ENCODE peak calls at places on chromosomes 4 and X, in ten cellular contexts. D is Peyer's patch; Q is GM04503; V is ELR; C is AG09319; O is GM12865; X is stimulated activated effector memory CD8-positive, alpha-beta T cell treated with anti-CD3 and anti-CD28 coated beads, Interleukin-12 subunit alpha, Interleukin-12 subunit beta, amount 100 ng/mL, for 72 hours; W is IMR-90; F is naive thymus-derived CD4-positive, alpha-beta T cell; T is NCI-H1105 treated with DMSO at 0.1 percent for 48 hours. R is an unnamed sample.

GRCh38 chr4:121702136-121702535 is 5.4 kb upstream of the ANXA5 start:
- DNase-seq in Q (no peak), T (no peak), W (no peak), V (no peak), X (no peak), C (no peak), O (no peak), D (no peak), F (no peak), R (no peak)

GRCh38 chr4:128320656-128321055 is 33.0 kb upstream of the PGRMC2 start:
- DNase-seq in D (no peak), X (no peak), V (peak), O (no peak), F (no peak), W (peak), Q (no peak), C (no peak), T (no peak), R (no peak)

GRCh38 chrX:147340947-147341346 is 526.4 kb upstream of the CXorf51A start:
- DNase-seq in Q (no peak), X (no peak), O (no peak), C (no peak), F (no peak), V (no peak), D (no peak), W (no peak), T (no peak), R (no peak)

GRCh38 chr4:99633772-99634171 is 23.9 kb downstream of the C4orf54 start:
- DNase-seq in V (no peak), Q (no peak), X (no peak), C (no peak), D (no peak), F (no peak), W (no peak), T (peak), O (no peak), R (no peak)

GRCh38 chr4:174437756-174438155 is 84.5 kb downstream of the HPGD start:
- DNase-seq in D (no peak), V (no peak), Q (no peak), W (no peak), O (no peak), F (no peak), C (no peak), X (no peak), T (no peak), R (no peak)

GRCh38 chr4:10098770-10099139 is 17.8 kb downstream of the WDR1 start:
- DNase-seq in T (no peak), D (no peak), C (no peak), F (no peak), W (peak), O (no peak), V (peak), Q (no peak), X (no peak), R (no peak)

GRCh38 chr4:182427530-182427929 is 184.3 kb downstream of the TENM3 start:
- DNase-seq in V (peak), W (peak), T (no peak), O (no peak), D (no peak), C (no peak), Q (no peak), F (no peak), X (no peak), R (no peak)

GRCh38 chr4:17514865-17515264 is at the start of gene CLRN2:
- DNase-seq in D (no peak), Q (no peak), F (no peak), C (no peak), O (no peak), V (no peak), X (no peak), W (no peak), T (no peak), R (no peak)

GRCh38 chr4:87545052-87545451 is 15.9 kb upstream of the SPARCL1 start:
- DNase-seq in T (no peak), Q (no peak), W (no peak), D (no peak), X (no peak), F (no peak), C (no peak), V (no peak), O (no peak), R (no peak)

GRCh38 chrX:23964177-23964576 is 56.4 kb downstream of the CXorf58 start:
- DNase-seq in D (no peak), T (no peak), X (no peak), F (no peak), O (no peak), V (no peak), C (no peak), W (no peak), Q (no peak), R (no peak)

GRCh38 chrX:29470029-29470428 is 745.3 kb upstream of the MAGEB2 start:
- DNase-seq in O (no peak), X (no peak), W (peak), F (no peak), Q (no peak), C (no peak), T (no peak), D (no peak), V (no peak), R (no peak)

GRCh38 chr4:48489683-48490011 is 405 bp upstream of the ZAR1 start:
- DNase-seq in D (no peak), V (no peak), C (no peak), Q (no peak), W (no peak), T (no peak), F (no peak), O (no peak), X (no peak), R (no peak)

GRCh38 chr4:128427832-128428366 is 140.3 kb upstream of the PGRMC2 start:
- DNase-seq in W (peak), V (peak), X (no peak), C (peak), F (no peak), Q (peak), T (no peak), D (peak), O (peak), R (no peak)

GRCh38 chr4:21768349-21769310 is 179.9 kb downstream of the KCNIP4 start:
- DNase-seq in C (no peak), O (peak), T (peak), V (peak), X (no peak), D (no peak), Q (no peak), W (peak), F (no peak), R (no peak)

GRCh38 chr4:127165971-127166370 is 466.8 kb upstream of the INTU start:
- DNase-seq in X (no peak), Q (no peak), D (no peak), F (no peak), T (no peak), O (no peak), W (peak), C (no peak), V (peak), R (no peak)

GRCh38 chrX:39665830-39666518 is 431.8 kb downstream of the BCOR start:
- DNase-seq in T (peak), W (peak), O (no peak), F (no peak), X (no peak), C (no peak), D (no peak), Q (peak), V (peak), R (no peak)

GRCh38 chr4:87089368-87089767 is 131.1 kb downstream of the KLHL8 start:
- DNase-seq in X (no peak), V (no peak), T (no peak), F (no peak), D (no peak), W (no peak), Q (no peak), C (no peak), O (no peak), R (no peak)

GRCh38 chrX:23822397-23822796 is 39.4 kb downstream of the SAT1 start:
- DNase-seq in V (peak), X (no peak), C (no peak), W (peak), Q (no peak), F (no peak), T (no peak), O (no peak), D (no peak), R (no peak)

GRCh38 chr4:168605411-168605810 is 108.6 kb downstream of the PALLD start:
- DNase-seq in O (no peak), T (no peak), C (no peak), D (no peak), F (no peak), W (peak), X (no peak), V (peak), Q (no peak), R (no peak)

GRCh38 chr4:8526363-8526855 is 53.8 kb upstream of the GPR78 start:
- DNase-seq in W (no peak), T (no peak), V (no peak), F (no peak), O (no peak), X (no peak), C (no peak), Q (no peak), D (peak), R (no peak)

R was measured in activated T-helper 9 cell treated with anti-CD3 and anti-CD28 coated beads, Interleukin-2, amount 50 U/mL, for 16 hours.